ENCODE peak calls at places on chromosomes 12 and 14, in ten cellular contexts. W is NCI-H524; E is T-helper 17 cell; R is frontal cortex; K is HTR-8/SVneo; B is GOT3; C is NK-92 treated with Interleukin-12 subunit alpha and Interleukin-12 subunit beta, amount 100 ng/mL, for 24 hours; P is stimulated activated CD8-positive, alpha-beta memory T cell treated with anti-CD3 and anti-CD28 coated beads, Interleukin-2, amount 100 ng/mL, for 48 hours; L is neural progenitor cell; D is ovary. M is an unnamed sample.

GRCh38 chr14:68473794-68474193 is 319.1 kb downstream of the ZFP36L1 start:
- DNase-seq in R (no peak), E (no peak), P (no peak), D (no peak), B (no peak), C (no peak), K (no peak), W (no peak), L (no peak), M (peak)

GRCh38 chr14:45177081-45177480 is 41.4 kb downstream of the FANCM start:
- DNase-seq in P (no peak), B (no peak), R (no peak), W (no peak), L (no peak), C (no peak), E (no peak), D (no peak), K (peak), M (no peak)

GRCh38 chr12:14138495-14138894 is 157.1 kb upstream of the GRIN2B start:
- DNase-seq in R (no peak), W (no peak), D (no peak), K (peak), E (no peak), C (no peak), B (no peak), L (peak), P (no peak), M (peak)

GRCh38 chr12:1779783-1780182 is 40.6 kb upstream of the LRTM2 start:
- DNase-seq in E (no peak), D (no peak), C (no peak), W (no peak), P (no peak), B (no peak), L (no peak), K (no peak), R (no peak), M (no peak)

GRCh38 chr14:77376380-77376770 is 519 bp downstream of the TMED8 start:
- DNase-seq in E (no peak), W (peak), D (peak), R (peak), C (peak), K (peak), P (peak), L (peak), B (no peak), M (peak)

GRCh38 chr12:72522411-72522810 is 250.2 kb downstream of the TRHDE start:
- DNase-seq in P (no peak), L (no peak), D (no peak), E (no peak), R (no peak), C (no peak), K (no peak), W (no peak), B (no peak), M (no peak)

GRCh38 chr12:1879633-1880032 is 38.8 kb downstream of the CACNA2D4 start:
- DNase-seq in C (no peak), P (no peak), L (no peak), E (no peak), K (no peak), W (no peak), D (no peak), R (no peak), B (no peak), M (no peak)

GRCh38 chr14:77027538-77028383 is 747 bp downstream of the IRF2BPL start:
- DNase-seq in C (peak), P (peak), R (peak), K (peak), E (peak), D (peak), L (peak), W (peak), B (peak), M (peak)

GRCh38 chr14:80004871-80005270 is 206.4 kb downstream of the DIO2 start:
- DNase-seq in E (no peak), B (no peak), C (no peak), D (no peak), P (no peak), W (no peak), R (no peak), K (no peak), L (no peak), M (no peak)

GRCh38 chr12:5480218-5480952 is 48.5 kb downstream of the NTF3 start:
- DNase-seq in K (no peak), W (peak), E (no peak), D (no peak), C (no peak), L (peak), P (no peak), B (no peak), R (no peak), M (no peak)

GRCh38 chr12:32181498-32182175 is 75.0 kb downstream of the BICD1 start:
- DNase-seq in P (no peak), B (no peak), D (no peak), C (no peak), R (no peak), K (no peak), E (no peak), L (no peak), W (peak), M (no peak)

GRCh38 chr14:26410189-26410685 is 187.6 kb downstream of the NOVA1 start:
- DNase-seq in W (no peak), R (no peak), B (no peak), D (no peak), E (no peak), P (no peak), C (no peak), L (no peak), K (no peak), M (no peak)

M was measured in GM12865.